ENCODE peak calls at places on chromosomes 3 and 15, in six cellular contexts. F is astrocyte of the cerebellum, P is ELR, D is cardiac muscle cell, G is GM12878, C is T-helper 1 cell. V is an unnamed sample.

GRCh38 chr3:46110701-46111493 is 83.6 kb upstream of the XCR1 start:
- DNase-seq in D (peak; percentile 82), P (peak; percentile 93), C (no peak), G (peak; percentile 97), F (peak; percentile 86), V (peak; percentile 96)

GRCh38 chr15:52464040-52464439 is 64.6 kb downstream of the MYO5A start:
- DNase-seq in P (no peak), C (no peak), G (no peak), D (no peak), F (no peak), V (no peak)

GRCh38 chr3:141575879-141576743 is 89.3 kb downstream of the RASA2 start:
- DNase-seq in G (no peak), D (peak; percentile 48), F (peak; percentile 13), P (peak; percentile 42), C (no peak), V (no peak)

GRCh38 chr15:80780416-80781221 is 1.4 kb downstream of the CEMIP start:
- DNase-seq in P (peak; percentile 61), C (no peak), G (no peak), F (no peak), D (peak; percentile 74), V (peak; percentile 61)

GRCh38 chr3:112770026-112770626 is 76.5 kb downstream of the CD200R1L start:
- DNase-seq in C (no peak), P (peak; percentile 87), F (no peak), D (peak; percentile 70), G (no peak), V (peak; percentile 86)

GRCh38 chr15:75321711-75322110 is 14.2 kb upstream of the COMMD4 start:
- DNase-seq in P (no peak), G (no peak), C (no peak), D (no peak), F (no peak), V (no peak)

GRCh38 chr3:153734777-153735551 is 386.2 kb upstream of the ARHGEF26 start:
- DNase-seq in F (no peak), D (peak; percentile 15), G (no peak), C (no peak), P (peak; percentile 32), V (peak; percentile 1)

GRCh38 chr3:80688814-80689213 is 921.0 kb upstream of the ROBO1 start:
- DNase-seq in P (peak; percentile 43), G (no peak), F (peak; percentile 44), C (no peak), D (peak; percentile 49), V (no peak)

GRCh38 chr3:128226794-128227399 is 73.6 kb downstream of the EEFSEC start:
- DNase-seq in C (no peak), D (peak; percentile 58), G (no peak), F (no peak), P (peak; percentile 62), V (peak; percentile 48)

GRCh38 chr3:67864587-67865183 is 210.3 kb upstream of the SUCLG2 start:
- DNase-seq in P (no peak), F (no peak), G (no peak), C (no peak), D (no peak), V (no peak)

GRCh38 chr3:161372321-161373260 is 1.3 kb upstream of the SPTSSB start:
- DNase-seq in G (no peak), C (no peak), P (peak; percentile 22), F (no peak), D (peak; percentile 14), V (peak; percentile 34)

GRCh38 chr15:90642464-90643300 is 74.5 kb upstream of the BLM start:
- DNase-seq in D (no peak), P (peak; percentile 27), C (no peak), F (no peak), G (no peak), V (no peak)

GRCh38 chr15:48674876-48675275 is 29.4 kb upstream of the FBN1 start:
- DNase-seq in P (peak; percentile 60), G (no peak), D (peak; percentile 64), F (no peak), C (no peak), V (peak; percentile 71)

GRCh38 chr3:16205156-16205870 is 30.8 kb downstream of the GALNT15 start:
- DNase-seq in P (peak; percentile 79), G (no peak), D (no peak), C (no peak), F (peak; percentile 69), V (peak; percentile 63)